ENCODE peak calls at places on chromosomes 12 and 14, in four cellular contexts. A is activated naive CD8-positive, alpha-beta T cell treated with anti-CD3 and anti-CD28 coated beads for 36 hours; F is Calu3; O is effector CD4-positive, alpha-beta T cell. V is an unnamed sample.

GRCh38 chr14:63853831-63854293 is 1.1 kb downstream of the SYNE2 start:
- DNase-seq in A (peak), O (peak), F (peak), V (peak)

GRCh38 chr14:54127526-54127925 is 170.9 kb upstream of the BMP4 start:
- DNase-seq in O (no peak), A (no peak), F (peak), V (no peak)

GRCh38 chr14:59360923-59361794 is 104.0 kb downstream of the GPR135 start:
- DNase-seq in A (no peak), F (peak), O (no peak), V (no peak)

GRCh38 chr14:54300881-54301280 is 95.9 kb upstream of the CDKN3 start:
- DNase-seq in F (no peak), O (no peak), A (no peak), V (no peak)

GRCh38 chr12:64522316-64522715 is 70.4 kb downstream of the TBK1 start:
- DNase-seq in A (no peak), F (no peak), O (no peak), V (no peak)

GRCh38 chr14:50967719-50968266 is 23.5 kb upstream of the PYGL start:
- DNase-seq in F (no peak), O (no peak), A (no peak), V (no peak)

GRCh38 chr12:131408036-131408365 is 302.9 kb upstream of the SFSWAP start:
- DNase-seq in O (no peak), F (no peak), A (no peak), V (no peak)

GRCh38 chr12:9872743-9873142 is 3.6 kb upstream of the CLEC2B start:
- DNase-seq in F (no peak), O (no peak), A (no peak), V (no peak)

GRCh38 chr12:12319501-12320322 is 30.3 kb downstream of the MANSC1 start:
- DNase-seq in F (no peak), O (no peak), A (no peak), V (no peak)

GRCh38 chr12:21607701-21608100 is 3.1 kb upstream of the GYS2 start:
- DNase-seq in O (no peak), F (no peak), A (no peak), V (no peak)

GRCh38 chr14:81435578-81436295 is 35.6 kb upstream of the STON2 start:
- DNase-seq in O (no peak), A (peak), F (peak), V (peak)

GRCh38 chr14:35861204-35861868 is 35.2 kb downstream of the BRMS1L start:
- DNase-seq in O (no peak), A (no peak), F (no peak), V (no peak)

GRCh38 chr12:24109381-24110039 is 160.0 kb upstream of the SOX5 start:
- DNase-seq in A (no peak), F (no peak), O (no peak), V (no peak)

GRCh38 chr12:117018276-117018675 is 80.9 kb downstream of the TESC start:
- DNase-seq in F (no peak), A (no peak), O (no peak), V (no peak)

GRCh38 chr12:104720346-104721064 is 237.6 kb downstream of the SLC41A2 start:
- DNase-seq in F (no peak), O (peak), A (peak), V (peak)

GRCh38 chr12:96710127-96710745 is 196.8 kb upstream of the NEDD1 start:
- DNase-seq in O (no peak), F (peak), A (no peak), V (no peak)

GRCh38 chr14:58755026-58755929 is 117.5 kb downstream of the DACT1 start:
- DNase-seq in F (no peak), O (no peak), A (no peak), V (no peak)

GRCh38 chr12:12784911-12785814 is at the start of gene APOLD1:
- DNase-seq in F (no peak), O (no peak), A (no peak), V (no peak)

GRCh38 chr12:79373896-79374499 is 316.8 kb downstream of the PAWR start:
- DNase-seq in O (no peak), F (peak), A (peak), V (no peak)

GRCh38 chr12:106235770-106236169 is 12.1 kb downstream of the CKAP4 start:
- DNase-seq in F (no peak), O (no peak), A (no peak), V (no peak)

GRCh38 chr12:4506870-4507269 is 31.8 kb upstream of the RAD51AP1 start:
- DNase-seq in O (no peak), F (no peak), A (no peak), V (no peak)

GRCh38 chr12:27468241-27468640 is 21.7 kb downstream of the SMCO2 start:
- DNase-seq in A (no peak), O (no peak), F (no peak), V (no peak)

GRCh38 chr12:87924149-87924548 is 105.1 kb downstream of the C12orf50 start:
- DNase-seq in F (no peak), A (no peak), O (no peak), V (no peak)

GRCh38 chr14:40656301-40656700 is 950.4 kb upstream of the LRFN5 start:
- DNase-seq in A (no peak), O (no peak), F (no peak), V (no peak)

GRCh38 chr14:102973706-102974280 is 51.3 kb downstream of the AMN start:
- DNase-seq in O (no peak), F (no peak), A (no peak), V (peak)

GRCh38 chr12:779745-780734 is 27.7 kb downstream of the WNK1 start:
- DNase-seq in F (no peak), A (no peak), O (no peak), V (no peak)

GRCh38 chr14:20683896-20684661 is at the start of gene RNASE4:
- DNase-seq in O (peak), F (peak), A (peak), V (peak)

GRCh38 chr12:9848899-9849298 is 20.3 kb downstream of the CLEC2B start:
- DNase-seq in O (no peak), A (no peak), F (no peak), V (no peak)

GRCh38 chr12:94889512-94890210 is 113.8 kb downstream of the NDUFA12 start:
- DNase-seq in F (no peak), A (no peak), O (no peak), V (no peak)

GRCh38 chr12:129984097-129984496 is 80.3 kb upstream of the TMEM132D start:
- DNase-seq in F (no peak), A (no peak), O (no peak), V (no peak)

GRCh38 chr12:56900583-56900982 is 33.6 kb downstream of the SDR9C7 start:
- DNase-seq in F (no peak), A (no peak), O (no peak), V (no peak)

GRCh38 chr12:115470977-115471376 is 787.0 kb upstream of the TBX3 start:
- DNase-seq in O (no peak), F (no peak), A (no peak), V (no peak)

GRCh38 chr14:50357753-50358380 is 38.8 kb downstream of the CDKL1 start:
- DNase-seq in A (no peak), F (no peak), O (no peak), V (no peak)

GRCh38 chr12:87801860-87802720 is 227.1 kb downstream of the C12orf50 start:
- DNase-seq in O (no peak), A (no peak), F (no peak), V (no peak)

GRCh38 chr14:51939727-51940126 is 49.6 kb upstream of the RTRAF start:
- DNase-seq in F (no peak), O (no peak), A (no peak), V (no peak)

GRCh38 chr14:101122855-101123129 is 219.3 kb upstream of the RTL1 start:
- DNase-seq in A (no peak), O (no peak), F (no peak), V (no peak)